ENCODE peak calls at places on chromosomes 11 and 22, in ten cellular contexts. Z is stimulated activated CD8-positive, alpha-beta memory T cell treated with anti-CD3 and anti-CD28 coated beads, Interleukin-4, amount 100 ng/mL, for 1 hour; F is activated CD4-positive, CD25-positive, alpha-beta regulatory T cell; S is astrocyte of the hippocampus; Y is NCI-H345; I is fibroblast of the aortic adventitia; X is HTR-8/SVneo; Q is T follicular helper cell; H is T-helper 2 cell; M is activated T-cell treated with anti-CD3 and anti-CD28 coated beads, Interleukin-2, amount 50 U/mL, for 48 hours. L is an unnamed sample.

GRCh38 chr22:23305321-23305910 is 125.1 kb downstream of the BCR start:
- DNase-seq in H (no peak), X (peak), Q (no peak), I (peak), Z (no peak), M (no peak), F (no peak), S (peak), Y (no peak), L (no peak)

GRCh38 chr11:66835762-66836405 is 7.4 kb upstream of the RCE1 start:
- DNase-seq in S (peak), M (no peak), X (no peak), Y (no peak), Z (no peak), Q (no peak), F (no peak), H (no peak), I (peak), L (no peak)

GRCh38 chr11:42762348-42762747 is 549.4 kb upstream of the API5 start:
- DNase-seq in Y (no peak), Q (no peak), X (no peak), F (no peak), S (no peak), M (no peak), I (no peak), Z (no peak), H (no peak), L (no peak)

GRCh38 chr22:44928064-44928463 is 81.7 kb downstream of the PHF21B start:
- DNase-seq in Z (no peak), I (no peak), X (no peak), S (no peak), M (no peak), H (no peak), Y (no peak), F (no peak), Q (no peak), L (no peak)

GRCh38 chr11:118622376-118623290 is 15.2 kb downstream of the PHLDB1 start:
- DNase-seq in Q (no peak), I (peak), X (peak), F (no peak), S (peak), Z (no peak), Y (peak), M (no peak), H (no peak), L (no peak)

GRCh38 chr22:24190566-24191208 is 9.4 kb downstream of the SUSD2 start:
- DNase-seq in I (no peak), Q (no peak), M (no peak), Y (no peak), F (no peak), Z (no peak), X (no peak), H (no peak), S (no peak), L (no peak)

GRCh38 chr11:67160872-67161783 is 42.1 kb downstream of the KDM2A start:
- DNase-seq in Y (no peak), Q (no peak), X (no peak), H (no peak), M (no peak), S (no peak), Z (no peak), I (no peak), F (no peak), L (no peak)

GRCh38 chr11:1371836-1372465 is 17.8 kb upstream of the BRSK2 start:
- DNase-seq in S (no peak), X (no peak), Z (no peak), Q (no peak), Y (no peak), H (no peak), I (no peak), M (no peak), F (no peak), L (no peak)

GRCh38 chr11:9858822-9859221 is 194.9 kb downstream of the SWAP70 start:
- DNase-seq in Y (no peak), Q (no peak), X (no peak), M (no peak), Z (no peak), H (no peak), S (peak), I (no peak), F (no peak), L (no peak)

GRCh38 chr22:36304429-36304828 is 51.5 kb downstream of the APOL1 start:
- DNase-seq in M (no peak), X (no peak), Q (no peak), Y (no peak), I (no peak), H (no peak), Z (no peak), S (no peak), F (no peak), L (no peak)

GRCh38 chr11:118715837-118716260 is 36.4 kb upstream of the TREH start:
- DNase-seq in I (peak), Q (no peak), F (no peak), M (no peak), X (no peak), S (peak), H (no peak), Z (no peak), Y (peak), L (no peak)

GRCh38 chr11:26878959-26879581 is 114.8 kb upstream of the FIBIN start:
- DNase-seq in Q (no peak), M (no peak), I (no peak), X (no peak), Z (no peak), S (no peak), F (no peak), H (no peak), Y (no peak), L (no peak)

GRCh38 chr22:22558071-22558971 is 744 bp downstream of the PRAME start:
- DNase-seq in I (no peak), X (no peak), H (no peak), F (no peak), Z (no peak), S (no peak), Q (no peak), M (no peak), Y (no peak), L (no peak)

GRCh38 chr11:122836916-122837315 is 1.4 kb upstream of the CRTAM start:
- DNase-seq in Q (no peak), F (no peak), M (no peak), X (no peak), Y (no peak), Z (no peak), S (no peak), I (no peak), H (no peak), L (no peak)

GRCh38 chr11:70243912-70244652 is 26.4 kb upstream of the PPFIA1 start:
- DNase-seq in X (peak), Y (no peak), I (peak), S (peak), Q (no peak), M (no peak), F (no peak), H (no peak), Z (no peak), L (no peak)

GRCh38 chr11:12069053-12069676 is 41.2 kb upstream of the MICAL2 start:
- DNase-seq in I (no peak), S (no peak), X (no peak), H (no peak), M (no peak), Q (no peak), Y (peak), F (no peak), Z (no peak), L (no peak)

GRCh38 chr11:76265771-76266241 is 59.5 kb upstream of the WNT11 start:
- DNase-seq in F (no peak), H (no peak), Z (no peak), S (no peak), Q (no peak), M (no peak), Y (no peak), X (no peak), I (peak), L (no peak)

GRCh38 chr11:112221263-112221835 is 4.9 kb upstream of the PTS start:
- DNase-seq in H (no peak), Q (no peak), Y (no peak), Z (no peak), F (no peak), M (no peak), X (no peak), I (peak), S (no peak), L (no peak)

GRCh38 chr11:65384301-65384889 is 1.9 kb upstream of the SLC25A45 start:
- DNase-seq in H (peak), S (no peak), Q (no peak), Y (no peak), I (peak), F (no peak), M (no peak), Z (no peak), X (no peak), L (no peak)

GRCh38 chr11:35274909-35275807 is 136.2 kb downstream of the CD44 start:
- DNase-seq in Y (peak), Q (no peak), X (no peak), S (peak), H (no peak), I (peak), F (no peak), Z (no peak), M (no peak), L (no peak)

GRCh38 chr11:75271730-75272129 is 31.2 kb downstream of the TPBGL start:
- DNase-seq in H (no peak), Y (no peak), Z (no peak), I (no peak), S (no peak), X (no peak), M (no peak), Q (no peak), F (no peak), L (no peak)

GRCh38 chr22:48743601-48744282 is 1083.9 kb downstream of the BRD1 start:
- DNase-seq in S (no peak), Y (no peak), F (no peak), X (no peak), Q (no peak), H (no peak), I (no peak), Z (no peak), M (no peak), L (no peak)

GRCh38 chr22:29093501-29093921 is 20.7 kb downstream of the KREMEN1 start:
- DNase-seq in F (no peak), S (peak), H (no peak), M (no peak), Y (no peak), Q (no peak), X (no peak), I (peak), Z (no peak), L (no peak)

GRCh38 chr22:32548039-32548438 is 73.4 kb downstream of the FBXO7 start:
- DNase-seq in S (no peak), Q (no peak), Y (no peak), X (no peak), M (no peak), Z (no peak), H (no peak), I (no peak), F (no peak), L (no peak)

GRCh38 chr11:126592496-126593410 is 237.3 kb downstream of the ST3GAL4 start:
- DNase-seq in Z (no peak), H (no peak), Q (no peak), Y (peak), X (no peak), M (no peak), I (no peak), F (no peak), S (no peak), L (no peak)

GRCh38 chr22:50278956-50279619 is 8.9 kb upstream of the MAPK11 start:
- DNase-seq in Z (no peak), F (no peak), Y (no peak), M (no peak), X (no peak), H (no peak), I (no peak), Q (no peak), S (no peak), L (no peak)

GRCh38 chr11:75233688-75234295 is 6.8 kb upstream of the TPBGL start:
- DNase-seq in H (no peak), Z (no peak), F (no peak), S (peak), M (no peak), Q (no peak), Y (no peak), X (peak), I (peak), L (no peak)

GRCh38 chr22:38923463-38924196 is 33.8 kb upstream of the APOBEC3A start:
- DNase-seq in Y (no peak), X (peak), M (no peak), F (no peak), S (peak), I (peak), H (no peak), Q (no peak), Z (no peak), L (peak)

GRCh38 chr11:118684187-118684586 is 4.7 kb upstream of the TREH start:
- DNase-seq in I (no peak), Z (no peak), Q (no peak), Y (no peak), M (no peak), F (no peak), X (no peak), H (no peak), S (no peak), L (no peak)

GRCh38 chr22:30305519-30305905 is 16.2 kb upstream of the CASTOR1 start:
- DNase-seq in Z (no peak), Y (no peak), F (peak), X (no peak), H (no peak), M (peak), Q (peak), S (no peak), I (peak), L (no peak)

GRCh38 chr11:117884994-117885393 is 8.5 kb upstream of the FXYD6 start:
- DNase-seq in Z (no peak), I (peak), Y (no peak), S (peak), Q (no peak), X (no peak), M (peak), H (no peak), F (no peak), L (no peak)

GRCh38 chr11:35083181-35084061 is 55.5 kb upstream of the CD44 start:
- DNase-seq in Y (no peak), Q (peak), F (no peak), H (peak), X (peak), S (peak), Z (no peak), I (peak), M (peak), L (no peak)

GRCh38 chr22:46081036-46081830 is 69.1 kb upstream of the PPARA start:
- DNase-seq in Y (no peak), F (no peak), M (no peak), X (no peak), Z (no peak), S (peak), Q (no peak), H (no peak), I (peak), L (no peak)

GRCh38 chr22:45923812-45924211 is 53.1 kb downstream of the WNT7B start:
- DNase-seq in F (no peak), Y (no peak), Z (no peak), M (no peak), H (no peak), I (no peak), Q (no peak), S (no peak), X (no peak), L (no peak)

L was measured in cerebellar nuclear complex.